ENCODE peak calls at places on chromosomes 5 and 9, in five cellular contexts. B is lung, Q is neuronal stem cell, G is ovary, E is tibial nerve. F is an unnamed sample.

GRCh38 chr5:61289241-61289640 is 42.8 kb upstream of the ZSWIM6 start:
- DNase-seq in B (no peak), Q (peak; percentile 52), G (no peak), E (no peak), F (no peak)

GRCh38 chr5:135219868-135220267 is 179.2 kb downstream of the MACROH2A1 start:
- DNase-seq in B (no peak), Q (no peak), G (peak; percentile 6), E (no peak), F (no peak)

GRCh38 chr5:100560860-100561259 is 25.7 kb downstream of the FAM174A start:
- DNase-seq in B (no peak), Q (no peak), G (no peak), E (no peak), F (no peak)

GRCh38 chr5:72441861-72442540 is 65.2 kb downstream of the ZNF366 start:
- DNase-seq in B (no peak), Q (no peak), G (no peak), E (no peak), F (no peak)

GRCh38 chr5:171428168-171428658 is 8.8 kb downstream of the FGF18 start:
- DNase-seq in B (no peak), Q (no peak), G (peak; percentile 6), E (no peak), F (no peak)

GRCh38 chr5:135112008-135112670 is 78.1 kb upstream of the PITX1 start:
- DNase-seq in B (no peak), Q (peak; percentile 24), G (no peak), E (no peak), F (no peak)

GRCh38 chr9:132622144-132622543 is 39.7 kb downstream of the BARHL1 start:
- DNase-seq in B (peak; percentile 73), Q (no peak), G (no peak), E (no peak), F (peak; percentile 68)

GRCh38 chr5:119453045-119453383 is 717 bp downstream of the HSD17B4 start:
- DNase-seq in B (peak; percentile 78), Q (no peak), G (peak; percentile 19), E (peak; percentile 24), F (no peak)

GRCh38 chr5:40791715-40792139 is 6.4 kb downstream of the PRKAA1 start:
- DNase-seq in B (no peak), Q (no peak), G (no peak), E (no peak), F (no peak)

GRCh38 chr9:91211414-91211813 is 150.3 kb downstream of the AUH start:
- DNase-seq in B (no peak), Q (no peak), G (no peak), E (no peak), F (no peak)

GRCh38 chr9:34331191-34331590 is 1.8 kb downstream of the NUDT2 start:
- DNase-seq in B (no peak), Q (no peak), G (no peak), E (no peak), F (no peak)

GRCh38 chr9:20394928-20395327 is 227.4 kb downstream of the MLLT3 start:
- DNase-seq in B (no peak), Q (no peak), G (no peak), E (no peak), F (no peak)

GRCh38 chr9:110545705-110546104 is 33.8 kb downstream of the SVEP1 start:
- DNase-seq in B (no peak), Q (no peak), G (no peak), E (no peak), F (no peak)

GRCh38 chr5:39187873-39188731 is 31.3 kb downstream of the FYB1 start:
- DNase-seq in B (no peak), Q (no peak), G (no peak), E (no peak), F (no peak)

GRCh38 chr5:35656721-35657120 is 39.1 kb downstream of the SPEF2 start:
- DNase-seq in B (no peak), Q (no peak), G (no peak), E (no peak), F (no peak)

GRCh38 chr9:7266911-7267555 is 509.3 kb downstream of the KDM4C start:
- DNase-seq in B (no peak), Q (peak; percentile 32), G (no peak), E (no peak), F (peak; percentile 39)

GRCh38 chr9:86655147-86655546 is 292.2 kb downstream of the GAS1 start:
- DNase-seq in B (no peak), Q (no peak), G (no peak), E (no peak), F (no peak)

GRCh38 chr5:124748687-124749594 is 2.5 kb upstream of the ZNF608 start:
- DNase-seq in B (peak; percentile 82), Q (peak; percentile 83), G (peak; percentile 64), E (peak; percentile 67), F (peak; percentile 81)

GRCh38 chr5:94113-94892 is 2.3 kb downstream of the PLEKHG4B start:
- DNase-seq in B (no peak), Q (no peak), G (no peak), E (no peak), F (no peak)

GRCh38 chr9:119868694-119869093 is 499.5 kb upstream of the BRINP1 start:
- DNase-seq in B (no peak), Q (no peak), G (no peak), E (no peak), F (peak; percentile 76)

GRCh38 chr5:159792180-159792579 is 124.1 kb upstream of the ADRA1B start:
- DNase-seq in B (no peak), Q (no peak), G (no peak), E (no peak), F (no peak)

GRCh38 chr5:59840200-59840601 is 53.3 kb downstream of the PDE4D start:
- DNase-seq in B (no peak), Q (no peak), G (no peak), E (no peak), F (no peak)

GRCh38 chr5:9557696-9558095 is 11.8 kb upstream of the SEMA5A start:
- DNase-seq in B (no peak), Q (no peak), G (no peak), E (no peak), F (no peak)

GRCh38 chr5:167950126-167950721 is 341.2 kb upstream of the WWC1 start:
- DNase-seq in B (no peak), Q (no peak), G (no peak), E (peak; percentile 55), F (no peak)

GRCh38 chr9:137224850-137225694 is at the start of gene CYSRT1:
- DNase-seq in B (no peak), Q (no peak), G (no peak), E (no peak), F (no peak)

GRCh38 chr9:21413089-21414023 is 4.4 kb downstream of the IFNA8 start:
- DNase-seq in B (no peak), Q (no peak), G (no peak), E (no peak), F (no peak)

GRCh38 chr5:116525680-116526079 is 48.9 kb downstream of the SEMA6A start:
- DNase-seq in B (no peak), Q (no peak), G (no peak), E (no peak), F (no peak)
- H3K4me1 ChIP-seq in B (peaks cover 9% of the 10 kb centered on the region), Q (no peaks in the 10 kb centered on the region), G (peaks cover 5% of the 10 kb centered on the region), E (no peaks in the 10 kb centered on the region), F (no peaks in the 10 kb centered on the region)

GRCh38 chr9:120933310-120934044 is 6.9 kb upstream of the TRAF1 start:
- DNase-seq in B (no peak), Q (no peak), G (no peak), E (no peak), F (no peak)

GRCh38 chr9:120932086-120932818 is 5.7 kb upstream of the TRAF1 start:
- DNase-seq in B (no peak), Q (no peak), G (no peak), E (no peak), F (no peak)

GRCh38 chr9:120935383-120935857 is 8.8 kb upstream of the TRAF1 start:
- DNase-seq in B (peak; percentile 98), Q (no peak), G (peak; percentile 98), E (peak; percentile 99), F (peak; percentile 99)

GRCh38 chr9:120936011-120936763 is 9.6 kb upstream of the TRAF1 start:
- DNase-seq in B (peak; percentile 91), Q (peak; percentile 71), G (peak; percentile 95), E (peak; percentile 98), F (peak; percentile 91)

GRCh38 chr9:120934271-120934670 is 7.7 kb upstream of the TRAF1 start:
- DNase-seq in B (no peak), Q (no peak), G (no peak), E (no peak), F (no peak)
- H3K4me3 ChIP-seq in B (no peak overlapping the region), Q (no peak overlapping the region), G (no peak overlapping the region), E (no peak overlapping the region), F (no peak overlapping the region)

DNA sequence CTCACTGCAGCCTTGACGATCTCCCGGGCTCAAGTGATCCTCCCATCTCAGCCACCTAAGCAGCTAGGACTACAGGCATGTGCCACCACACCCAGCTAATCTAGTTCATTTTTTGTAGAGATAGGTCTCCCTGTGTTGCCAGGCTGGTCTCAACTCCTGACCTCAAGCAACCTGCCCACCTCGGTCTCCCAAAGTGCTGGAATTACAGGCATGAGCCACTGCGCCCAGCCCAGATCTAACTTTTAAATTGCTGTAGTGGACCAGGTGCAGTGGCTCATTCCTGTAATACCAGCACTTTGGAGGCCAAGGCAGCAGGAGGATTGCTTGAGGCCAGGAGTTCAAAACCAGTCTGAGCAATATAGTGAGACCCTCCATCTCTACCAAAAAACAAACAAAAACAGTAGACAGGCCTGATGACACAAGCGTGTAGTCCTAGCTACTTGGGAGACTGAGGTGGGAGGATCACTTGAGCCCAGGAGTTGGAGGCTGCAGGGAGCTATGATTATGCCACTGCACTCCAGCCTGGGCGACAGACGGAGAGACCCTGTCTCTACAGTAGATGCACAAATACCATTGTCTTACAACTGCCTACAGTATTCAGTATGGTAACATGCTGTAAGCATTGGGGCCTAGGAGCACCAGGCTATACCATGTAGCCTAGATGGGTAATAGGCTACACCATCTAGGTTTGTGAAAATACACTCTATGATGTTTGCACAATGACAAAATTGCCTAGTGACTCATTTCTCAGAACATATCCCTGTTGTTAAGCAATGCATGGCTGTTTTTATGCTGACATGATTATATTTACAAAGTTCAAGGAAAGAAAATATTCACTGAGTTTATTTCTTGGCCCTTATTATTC is 1.5 kb upstream of the SIT1 start:
- DNase-seq in B (no peak), Q (no peak), G (no peak), E (no peak), F (no peak)
- H3K4me1 ChIP-seq in B (no peaks in the 10 kb centered on the region), Q (peaks cover 3% of the 10 kb centered on the region), G (peaks cover 1% of the 10 kb centered on the region), E (peaks cover 2% of the 10 kb centered on the region), F (peaks cover 3% of the 10 kb centered on the region)

GRCh38 chr5:32076699-32077695 is 97.1 kb downstream of the GOLPH3 start:
- DNase-seq in B (no peak), Q (peak; percentile 21), G (no peak), E (peak; percentile 87), F (peak; percentile 92)

GRCh38 chr5:32071351-32071944 is 102.7 kb downstream of the GOLPH3 start:
- DNase-seq in B (no peak), Q (no peak), G (peak; percentile 31), E (no peak), F (peak; percentile 30)

GRCh38 chr5:32069396-32069795 is 104.7 kb downstream of the GOLPH3 start:
- DNase-seq in B (no peak), Q (no peak), G (no peak), E (no peak), F (no peak)

GRCh38 chr5:32072054-32072453 is 102.1 kb downstream of the GOLPH3 start:
- DNase-seq in B (no peak), Q (no peak), G (peak; percentile 45), E (no peak), F (peak; percentile 71)

DNA sequence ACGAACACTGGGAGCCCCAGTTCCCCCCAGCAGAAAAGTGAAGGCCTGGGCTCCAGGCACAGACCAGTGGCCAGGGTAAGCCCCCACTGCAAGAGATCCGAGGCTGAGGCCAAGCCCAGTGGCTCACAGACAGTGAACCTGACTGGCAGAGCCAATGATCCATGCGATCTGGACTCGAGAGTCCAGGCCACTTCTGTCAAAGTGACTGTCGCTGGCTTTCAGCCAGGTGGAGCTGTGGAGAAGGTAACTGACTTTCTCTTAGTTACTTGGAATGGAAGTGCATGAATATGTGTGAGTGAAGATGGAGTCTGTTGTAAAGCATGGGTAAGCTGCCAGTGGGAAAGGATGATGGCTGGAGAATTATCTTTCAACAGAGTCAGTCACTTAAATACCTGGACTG is 99.7 kb downstream of the GOLPH3 start:
- DNase-seq in B (no peak), Q (no peak), G (no peak), E (no peak), F (peak; percentile 94)
- H3K4me3 ChIP-seq in B (no peak overlapping the region), Q (no peak overlapping the region), G (no peak overlapping the region), E (no peak overlapping the region), F (no peak overlapping the region)

F was measured in thyroid gland.